ENCODE peak calls at places on chromosomes 12 and 14, in seven cellular contexts. T is fibroblast of mammary gland; B is esophagus squamous epithelium; P is HCT116; Q is foreskin fibroblast; K is CD8-positive, alpha-beta memory T cell; V is GM23248. H is an unnamed sample.

GRCh38 chr14:24673534-24674203 is 39.7 kb upstream of the GZMB start:
- DNase-seq in T (no peak), B (no peak), P (no peak), Q (no peak), K (peak; percentile 42), V (no peak), H (no peak)

GRCh38 chr12:107760207-107760816 is 625 bp downstream of the PRDM4 start:
- DNase-seq in T (no peak), B (no peak), P (no peak), Q (no peak), K (peak; percentile 24), V (peak; percentile 52), H (peak; percentile 66)

GRCh38 chr14:102126807-102127455 is 12.8 kb upstream of the WDR20 start:
- DNase-seq in T (no peak), B (no peak), P (no peak), Q (no peak), K (no peak), V (no peak), H (no peak)

GRCh38 chr12:82329508-82329907 is 28.7 kb downstream of the CCDC59 start:
- DNase-seq in T (no peak), B (no peak), P (no peak), Q (no peak), K (no peak), V (no peak), H (no peak)

GRCh38 chr14:46487582-46488350 is 163.8 kb downstream of the RPL10L start:
- DNase-seq in T (no peak), B (no peak), P (no peak), Q (no peak), K (no peak), V (no peak), H (no peak)

GRCh38 chr14:94180655-94181271 is 6.6 kb downstream of the PPP4R4 start:
- DNase-seq in T (peak; percentile 52), B (no peak), P (peak; percentile 35), Q (no peak), K (no peak), V (peak; percentile 63), H (no peak)

GRCh38 chr12:44504799-44505198 is 371.3 kb downstream of the NELL2 start:
- DNase-seq in T (no peak), B (no peak), P (no peak), Q (no peak), K (no peak), V (no peak), H (no peak)

GRCh38 chr14:34331728-34332623 is 130.1 kb downstream of the SPTSSA start:
- DNase-seq in T (peak; percentile 55), B (no peak), P (peak; percentile 57), Q (no peak), K (peak; percentile 21), V (peak; percentile 61), H (no peak)

GRCh38 chr12:42779186-42779859 is 189.8 kb upstream of the PRICKLE1 start:
- DNase-seq in T (peak; percentile 95), B (no peak), P (no peak), Q (peak; percentile 55), K (no peak), V (peak; percentile 92), H (no peak)

GRCh38 chr14:95156153-95156764 is 1.1 kb downstream of the DICER1 start:
- DNase-seq in T (peak; percentile 33), B (no peak), P (no peak), Q (no peak), K (no peak), V (peak; percentile 59), H (no peak)

GRCh38 chr12:2168808-2169207 is 116.0 kb downstream of the CACNA1C start:
- DNase-seq in T (peak; percentile 81), B (no peak), P (peak; percentile 32), Q (no peak), K (no peak), V (no peak), H (no peak)

GRCh38 chr14:74557691-74558090 is 54.3 kb downstream of the LTBP2 start:
- DNase-seq in T (no peak), B (no peak), P (no peak), Q (no peak), K (no peak), V (no peak), H (no peak)

GRCh38 chr12:252634-253033 is 10.0 kb downstream of the SLC6A13 start:
- DNase-seq in T (no peak), B (no peak), P (no peak), Q (no peak), K (no peak), V (no peak), H (no peak)

GRCh38 chr12:59484575-59484974 is 111.3 kb upstream of the SLC16A7 start:
- DNase-seq in T (no peak), B (no peak), P (no peak), Q (no peak), K (no peak), V (no peak), H (no peak)

GRCh38 chr14:24243336-24243836 is 963 bp upstream of the TINF2 start:
- DNase-seq in T (peak; percentile 14), B (no peak), P (no peak), Q (no peak), K (peak; percentile 9), V (no peak), H (peak; percentile 75)

GRCh38 chr12:111598637-111599458 is at the start of gene ATXN2:
- DNase-seq in T (no peak), B (no peak), P (no peak), Q (no peak), K (peak; percentile 69), V (peak; percentile 83), H (no peak)

GRCh38 chr14:89618821-89619551 is 202.0 kb upstream of the FOXN3 start:
- DNase-seq in T (peak; percentile 58), B (no peak), P (peak; percentile 13), Q (peak; percentile 69), K (peak; percentile 50), V (peak; percentile 89), H (no peak)

GRCh38 chr12:106711316-106711715 is 63.2 kb upstream of the RIC8B start:
- DNase-seq in T (no peak), B (no peak), P (no peak), Q (no peak), K (no peak), V (no peak), H (no peak)

GRCh38 chr14:49946320-49947141 is 53.6 kb downstream of the ARF6 start:
- DNase-seq in T (peak; percentile 65), B (no peak), P (no peak), Q (peak; percentile 75), K (no peak), V (peak; percentile 80), H (no peak)

GRCh38 chr14:61812347-61813100 is 50.3 kb downstream of the SNAPC1 start:
- DNase-seq in T (no peak), B (no peak), P (no peak), Q (no peak), K (no peak), V (peak; percentile 23), H (no peak)

GRCh38 chr14:88879016-88879415 is 54.6 kb downstream of the TTC8 start:
- DNase-seq in T (peak; percentile 91), B (no peak), P (no peak), Q (peak; percentile 71), K (no peak), V (peak; percentile 94), H (no peak)

GRCh38 chr12:89492883-89493282 is 31.7 kb downstream of the GALNT4 start:
- DNase-seq in T (no peak), B (no peak), P (no peak), Q (no peak), K (no peak), V (no peak), H (no peak)

GRCh38 chr14:101201535-101202125 is 298.1 kb upstream of the RTL1 start:
- DNase-seq in T (no peak), B (no peak), P (no peak), Q (no peak), K (no peak), V (no peak), H (no peak)

DNA sequence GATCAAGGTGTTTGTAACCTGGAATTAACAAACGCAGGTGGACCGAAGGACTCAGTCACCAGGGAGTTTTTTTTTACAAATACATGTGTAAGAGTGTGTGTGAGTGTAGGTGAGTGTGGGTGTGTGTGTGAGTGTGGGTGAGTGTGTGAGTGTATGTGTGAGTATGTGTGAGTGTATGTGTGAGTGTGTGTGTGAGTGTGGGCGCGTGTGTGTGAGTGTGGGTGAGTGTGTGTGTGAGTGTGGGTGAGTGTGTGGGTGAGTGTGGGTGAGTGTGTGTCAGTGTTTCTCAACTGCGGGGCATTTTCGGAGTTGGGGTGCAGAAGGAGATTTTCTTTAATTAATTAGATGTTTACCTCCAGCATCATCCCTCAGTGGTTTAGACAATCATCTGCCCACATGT is 1178.8 kb downstream of the VRK1 start:
- DNase-seq in T (no peak), B (no peak), P (no peak), Q (no peak), K (no peak), V (no peak), H (no peak)
- H3K4me3 ChIP-seq in T (no peak overlapping the region), B (no peak overlapping the region), P (no peak overlapping the region), Q (no peak overlapping the region), K (peak overlapping the region; percentile 56), V (no peak overlapping the region), H (peak overlapping the region; percentile 54)

GRCh38 chr12:96396914-96397313 is 3.3 kb downstream of the CDK17 start:
- DNase-seq in T (no peak), B (no peak), P (no peak), Q (no peak), K (no peak), V (no peak), H (no peak)
- H3K4me3 ChIP-seq in T (peak overlapping the region; percentile 98), B (no peak overlapping the region), P (no peak overlapping the region), Q (peak overlapping the region; percentile 74), K (no peak overlapping the region), V (peak overlapping the region; percentile 95), H (no peak overlapping the region)

GRCh38 chr12:132164426-132164825 is 20.2 kb downstream of the NOC4L start:
- DNase-seq in T (no peak), B (no peak), P (no peak), Q (no peak), K (no peak), V (no peak), H (no peak)

GRCh38 chr12:132162508-132163031 is 18.3 kb downstream of the NOC4L start:
- DNase-seq in T (peak; percentile 79), B (no peak), P (no peak), Q (peak; percentile 67), K (no peak), V (peak; percentile 90), H (no peak)

GRCh38 chr12:132163911-132164288 is 19.6 kb downstream of the NOC4L start:
- DNase-seq in T (no peak), B (no peak), P (no peak), Q (no peak), K (no peak), V (peak; percentile 16), H (no peak)

GRCh38 chr12:132161796-132162507 is 17.7 kb downstream of the NOC4L start:
- DNase-seq in T (no peak), B (no peak), P (no peak), Q (no peak), K (no peak), V (no peak), H (no peak)

GRCh38 chr12:132163041-132163910 is 19.0 kb downstream of the NOC4L start:
- DNase-seq in T (no peak), B (no peak), P (no peak), Q (no peak), K (no peak), V (no peak), H (no peak)
- H3K4me3 ChIP-seq in T (no peak overlapping the region), B (no peak overlapping the region), P (no peak overlapping the region), Q (no peak overlapping the region), K (no peak overlapping the region), V (peak overlapping the region; percentile 38), H (no peak overlapping the region)

DNA sequence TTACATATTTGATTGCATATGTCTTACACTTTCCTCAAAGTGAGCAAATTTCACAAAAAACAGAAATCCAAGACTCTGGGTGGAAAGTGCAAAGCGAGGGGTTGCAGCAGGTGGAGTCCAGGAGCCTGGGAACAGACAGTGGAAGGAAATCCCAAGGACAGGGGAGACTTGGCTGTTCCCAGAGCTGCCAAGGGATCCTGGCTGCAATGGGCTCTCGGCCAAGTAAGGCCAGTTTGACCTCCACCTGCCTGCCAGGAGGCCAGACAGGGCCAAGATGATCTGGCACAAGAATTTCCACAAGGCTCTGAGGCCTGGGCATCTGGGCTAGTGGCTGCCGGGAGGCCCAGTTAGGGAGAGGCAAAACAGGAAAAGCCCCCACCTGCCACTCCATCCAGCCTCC is 16.6 kb downstream of the SCARB1 start:
- DNase-seq in T (no peak), B (no peak), P (no peak), Q (no peak), K (no peak), V (no peak), H (no peak)
- H3K4me3 ChIP-seq in T (no peak overlapping the region), B (no peak overlapping the region), P (no peak overlapping the region), Q (no peak overlapping the region), K (no peak overlapping the region), V (no peak overlapping the region), H (no peak overlapping the region)